ENCODE peak calls at places on chromosomes 13 and 19, in six cellular contexts. One of them, this sample, is unnamed.

GRCh38 chr19:40623403-40624239 is 22.5 kb downstream of the LTBP4 start:
- DNase-seq in fibroblast of lung: peak
- DNase-seq in thoracic aorta: no peak
- DNase-seq in fibroblast of pulmonary artery: peak
- DNase-seq in tibial artery: no peak
- DNase-seq in cardiac fibroblast: peak
- DNase-seq in this sample: no peak

GRCh38 chr19:33194884-33195710 is 967 bp downstream of the LRP3 start:
- DNase-seq in fibroblast of lung: peak
- DNase-seq in thoracic aorta: no peak
- DNase-seq in fibroblast of pulmonary artery: peak
- DNase-seq in tibial artery: no peak
- DNase-seq in cardiac fibroblast: peak
- DNase-seq in this sample: peak

GRCh38 chr19:33416307-33417215 is 43.1 kb downstream of the CEBPG start:
- DNase-seq in fibroblast of lung: peak
- DNase-seq in thoracic aorta: no peak
- DNase-seq in fibroblast of pulmonary artery: peak
- DNase-seq in tibial artery: no peak
- DNase-seq in cardiac fibroblast: peak
- DNase-seq in this sample: peak

GRCh38 chr19:7988307-7988706 is 17.1 kb downstream of the ELAVL1 start:
- DNase-seq in fibroblast of lung: no peak
- DNase-seq in thoracic aorta: no peak
- DNase-seq in fibroblast of pulmonary artery: no peak
- DNase-seq in tibial artery: no peak
- DNase-seq in cardiac fibroblast: no peak
- DNase-seq in this sample: no peak

GRCh38 chr19:35247526-35248309 is 1.1 kb upstream of the LSR start:
- DNase-seq in fibroblast of lung: no peak
- DNase-seq in thoracic aorta: no peak
- DNase-seq in fibroblast of pulmonary artery: no peak
- DNase-seq in tibial artery: peak
- DNase-seq in cardiac fibroblast: no peak
- DNase-seq in this sample: no peak

GRCh38 chr13:93857126-93857525 is 622.4 kb downstream of the DCT start:
- DNase-seq in fibroblast of lung: peak
- DNase-seq in thoracic aorta: no peak
- DNase-seq in fibroblast of pulmonary artery: peak
- DNase-seq in tibial artery: no peak
- DNase-seq in cardiac fibroblast: peak
- DNase-seq in this sample: peak

GRCh38 chr19:35216833-35217707 is 11.5 kb downstream of the FAM187B start:
- DNase-seq in fibroblast of lung: no peak
- DNase-seq in thoracic aorta: no peak
- DNase-seq in fibroblast of pulmonary artery: no peak
- DNase-seq in tibial artery: no peak
- DNase-seq in cardiac fibroblast: no peak
- DNase-seq in this sample: no peak

GRCh38 chr13:37476874-37477273 is 121.7 kb downstream of the POSTN start:
- DNase-seq in fibroblast of lung: peak
- DNase-seq in thoracic aorta: no peak
- DNase-seq in fibroblast of pulmonary artery: peak
- DNase-seq in tibial artery: no peak
- DNase-seq in cardiac fibroblast: no peak
- DNase-seq in this sample: peak

GRCh38 chr13:97367016-97367415 is 67.0 kb upstream of the RAP2A start:
- DNase-seq in fibroblast of lung: peak
- DNase-seq in thoracic aorta: no peak
- DNase-seq in fibroblast of pulmonary artery: no peak
- DNase-seq in tibial artery: no peak
- DNase-seq in cardiac fibroblast: peak
- DNase-seq in this sample: peak

GRCh38 chr19:22882797-22883196 is 50.7 kb downstream of the ZNF723 start:
- DNase-seq in fibroblast of lung: peak
- DNase-seq in thoracic aorta: no peak
- DNase-seq in fibroblast of pulmonary artery: peak
- DNase-seq in tibial artery: no peak
- DNase-seq in cardiac fibroblast: peak
- DNase-seq in this sample: peak

GRCh38 chr13:67086260-67086659 is 143.9 kb downstream of the PCDH9 start:
- DNase-seq in fibroblast of lung: no peak
- DNase-seq in thoracic aorta: no peak
- DNase-seq in fibroblast of pulmonary artery: no peak
- DNase-seq in tibial artery: no peak
- DNase-seq in cardiac fibroblast: no peak
- DNase-seq in this sample: no peak

GRCh38 chr13:100860866-100861265 is 186.3 kb upstream of the TMTC4 start:
- DNase-seq in fibroblast of lung: no peak
- DNase-seq in thoracic aorta: no peak
- DNase-seq in fibroblast of pulmonary artery: no peak
- DNase-seq in tibial artery: no peak
- DNase-seq in cardiac fibroblast: no peak
- DNase-seq in this sample: no peak

GRCh38 chr13:91358384-91358776 is 10.9 kb downstream of the MIR17HG start:
- DNase-seq in fibroblast of lung: no peak
- DNase-seq in thoracic aorta: no peak
- DNase-seq in fibroblast of pulmonary artery: no peak
- DNase-seq in tibial artery: no peak
- DNase-seq in cardiac fibroblast: no peak
- DNase-seq in this sample: no peak

GRCh38 chr13:113408562-113408961 is 44.6 kb upstream of the GRTP1 start:
- DNase-seq in fibroblast of lung: no peak
- DNase-seq in thoracic aorta: no peak
- DNase-seq in fibroblast of pulmonary artery: no peak
- DNase-seq in tibial artery: peak
- DNase-seq in cardiac fibroblast: no peak
- DNase-seq in this sample: no peak

GRCh38 chr19:28737021-28737525 is 475.9 kb downstream of the UQCRFS1 start:
- DNase-seq in fibroblast of lung: peak
- DNase-seq in thoracic aorta: no peak
- DNase-seq in fibroblast of pulmonary artery: peak
- DNase-seq in tibial artery: no peak
- DNase-seq in cardiac fibroblast: peak
- DNase-seq in this sample: peak
- H3K4me3 ChIP-seq in fibroblast of lung: no peak
- H3K4me3 ChIP-seq in thoracic aorta: no peak
- H3K4me3 ChIP-seq in fibroblast of pulmonary artery: no peak
- H3K4me3 ChIP-seq in tibial artery: no peak
- H3K4me3 ChIP-seq in cardiac fibroblast: no peak
- H3K4me3 ChIP-seq in this sample: no peak

GRCh38 chr13:32385369-32385768 is 42.6 kb downstream of the N4BP2L1 start:
- DNase-seq in fibroblast of lung: no peak
- DNase-seq in thoracic aorta: no peak
- DNase-seq in fibroblast of pulmonary artery: no peak
- DNase-seq in tibial artery: no peak
- DNase-seq in cardiac fibroblast: no peak
- DNase-seq in this sample: no peak

GRCh38 chr13:32390484-32390883 is 37.4 kb downstream of the N4BP2L1 start:
- DNase-seq in fibroblast of lung: no peak
- DNase-seq in thoracic aorta: no peak
- DNase-seq in fibroblast of pulmonary artery: no peak
- DNase-seq in tibial artery: no peak
- DNase-seq in cardiac fibroblast: no peak
- DNase-seq in this sample: no peak

GRCh38 chr13:32384702-32385101 is 43.2 kb downstream of the N4BP2L1 start:
- DNase-seq in fibroblast of lung: no peak
- DNase-seq in thoracic aorta: no peak
- DNase-seq in fibroblast of pulmonary artery: no peak
- DNase-seq in tibial artery: no peak
- DNase-seq in cardiac fibroblast: no peak
- DNase-seq in this sample: no peak

GRCh38 chr13:32391101-32391620 is 36.8 kb downstream of the N4BP2L1 start:
- DNase-seq in fibroblast of lung: no peak
- DNase-seq in thoracic aorta: no peak
- DNase-seq in fibroblast of pulmonary artery: no peak
- DNase-seq in tibial artery: no peak
- DNase-seq in cardiac fibroblast: peak
- DNase-seq in this sample: no peak

DNA sequence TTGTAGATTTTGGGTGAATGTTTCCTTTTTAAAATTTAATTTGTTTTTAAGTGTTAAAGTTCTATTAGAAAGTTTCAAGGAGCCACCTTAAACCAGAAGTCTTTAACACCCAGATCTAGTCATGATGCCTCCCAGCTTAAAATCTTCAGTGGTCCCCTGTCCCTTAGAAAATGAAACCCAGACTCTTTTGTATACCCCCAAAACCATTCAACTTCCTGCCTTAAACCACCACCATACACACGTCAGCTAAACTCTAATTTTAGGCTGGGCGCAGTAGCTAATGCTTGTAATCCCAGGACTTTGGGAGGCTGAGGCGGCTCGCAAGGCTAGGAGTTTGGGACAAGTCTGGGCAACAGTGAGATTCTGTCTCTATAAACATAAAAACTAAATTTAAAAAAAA is 37.9 kb downstream of the N4BP2L1 start:
- DNase-seq in fibroblast of lung: no peak
- DNase-seq in thoracic aorta: no peak
- DNase-seq in fibroblast of pulmonary artery: no peak
- DNase-seq in tibial artery: no peak
- DNase-seq in cardiac fibroblast: no peak
- DNase-seq in this sample: no peak
- TF ChIP-seq CTCF in fibroblast of lung: no peak
- TF ChIP-seq CTCF in thoracic aorta: no peak
- TF ChIP-seq CTCF in fibroblast of pulmonary artery: no peak
- TF ChIP-seq CTCF in tibial artery: no peak
- TF ChIP-seq CTCF in cardiac fibroblast: no peak
- TF ChIP-seq CTCF in this sample: no peak

GRCh38 chr13:42985312-42986175 is 6.5 kb downstream of the EPSTI1 start:
- DNase-seq in fibroblast of lung: peak
- DNase-seq in thoracic aorta: no peak
- DNase-seq in fibroblast of pulmonary artery: no peak
- DNase-seq in tibial artery: no peak
- DNase-seq in cardiac fibroblast: peak
- DNase-seq in this sample: peak

GRCh38 chr13:42990147-42990990 is 1.7 kb downstream of the EPSTI1 start:
- DNase-seq in fibroblast of lung: peak
- DNase-seq in thoracic aorta: no peak
- DNase-seq in fibroblast of pulmonary artery: no peak
- DNase-seq in tibial artery: no peak
- DNase-seq in cardiac fibroblast: peak
- DNase-seq in this sample: peak

GRCh38 chr13:42981853-42982252 is 10.2 kb downstream of the EPSTI1 start:
- DNase-seq in fibroblast of lung: no peak
- DNase-seq in thoracic aorta: no peak
- DNase-seq in fibroblast of pulmonary artery: no peak
- DNase-seq in tibial artery: no peak
- DNase-seq in cardiac fibroblast: no peak
- DNase-seq in this sample: no peak

GRCh38 chr13:42984691-42985090 is 7.3 kb downstream of the EPSTI1 start:
- DNase-seq in fibroblast of lung: no peak
- DNase-seq in thoracic aorta: no peak
- DNase-seq in fibroblast of pulmonary artery: no peak
- DNase-seq in tibial artery: no peak
- DNase-seq in cardiac fibroblast: no peak
- DNase-seq in this sample: no peak

DNA sequence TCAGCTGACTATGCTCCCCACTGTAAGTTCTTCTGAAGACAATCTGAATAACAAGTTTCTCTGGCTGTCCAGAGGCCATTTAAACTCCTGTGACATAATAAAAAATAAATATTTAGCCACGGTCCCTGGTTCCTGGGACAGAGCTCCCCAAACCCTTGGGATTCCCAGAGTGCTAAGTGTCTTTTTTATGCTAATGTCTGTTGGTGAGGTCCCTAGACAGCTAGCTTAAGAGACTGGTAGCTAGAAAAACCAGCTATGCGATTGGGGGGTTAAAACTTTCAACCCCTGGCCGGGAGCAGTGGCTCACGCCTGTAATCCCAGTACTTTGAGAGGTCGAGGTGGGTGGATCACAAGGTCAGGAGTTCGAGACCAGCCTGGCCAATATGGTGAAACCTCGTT is 5.9 kb downstream of the EPSTI1 start:
- DNase-seq in fibroblast of lung: no peak
- DNase-seq in thoracic aorta: no peak
- DNase-seq in fibroblast of pulmonary artery: no peak
- DNase-seq in tibial artery: no peak
- DNase-seq in cardiac fibroblast: no peak
- DNase-seq in this sample: no peak
- H3K4me3 ChIP-seq in fibroblast of lung: no peak
- H3K4me3 ChIP-seq in thoracic aorta: no peak
- H3K4me3 ChIP-seq in fibroblast of pulmonary artery: no peak
- H3K4me3 ChIP-seq in tibial artery: no peak
- H3K4me3 ChIP-seq in cardiac fibroblast: no peak
- H3K4me3 ChIP-seq in this sample: no peak

GRCh38 chr19:18253716-18254115 is 20.5 kb downstream of the IQCN start:
- DNase-seq in fibroblast of lung: no peak
- DNase-seq in thoracic aorta: no peak
- DNase-seq in fibroblast of pulmonary artery: no peak
- DNase-seq in tibial artery: no peak
- DNase-seq in cardiac fibroblast: no peak
- DNase-seq in this sample: no peak

GRCh38 chr19:18257503-18258470 is 16.5 kb downstream of the IQCN start:
- DNase-seq in fibroblast of lung: no peak
- DNase-seq in thoracic aorta: no peak
- DNase-seq in fibroblast of pulmonary artery: no peak
- DNase-seq in tibial artery: no peak
- DNase-seq in cardiac fibroblast: no peak
- DNase-seq in this sample: no peak

GRCh38 chr19:18252370-18252717 is 21.9 kb downstream of the IQCN start:
- DNase-seq in fibroblast of lung: no peak
- DNase-seq in thoracic aorta: no peak
- DNase-seq in fibroblast of pulmonary artery: no peak
- DNase-seq in tibial artery: no peak
- DNase-seq in cardiac fibroblast: no peak
- DNase-seq in this sample: no peak

GRCh38 chr19:18253130-18253529 is 21.1 kb downstream of the IQCN start:
- DNase-seq in fibroblast of lung: no peak
- DNase-seq in thoracic aorta: no peak
- DNase-seq in fibroblast of pulmonary artery: no peak
- DNase-seq in tibial artery: no peak
- DNase-seq in cardiac fibroblast: no peak
- DNase-seq in this sample: no peak

DNA sequence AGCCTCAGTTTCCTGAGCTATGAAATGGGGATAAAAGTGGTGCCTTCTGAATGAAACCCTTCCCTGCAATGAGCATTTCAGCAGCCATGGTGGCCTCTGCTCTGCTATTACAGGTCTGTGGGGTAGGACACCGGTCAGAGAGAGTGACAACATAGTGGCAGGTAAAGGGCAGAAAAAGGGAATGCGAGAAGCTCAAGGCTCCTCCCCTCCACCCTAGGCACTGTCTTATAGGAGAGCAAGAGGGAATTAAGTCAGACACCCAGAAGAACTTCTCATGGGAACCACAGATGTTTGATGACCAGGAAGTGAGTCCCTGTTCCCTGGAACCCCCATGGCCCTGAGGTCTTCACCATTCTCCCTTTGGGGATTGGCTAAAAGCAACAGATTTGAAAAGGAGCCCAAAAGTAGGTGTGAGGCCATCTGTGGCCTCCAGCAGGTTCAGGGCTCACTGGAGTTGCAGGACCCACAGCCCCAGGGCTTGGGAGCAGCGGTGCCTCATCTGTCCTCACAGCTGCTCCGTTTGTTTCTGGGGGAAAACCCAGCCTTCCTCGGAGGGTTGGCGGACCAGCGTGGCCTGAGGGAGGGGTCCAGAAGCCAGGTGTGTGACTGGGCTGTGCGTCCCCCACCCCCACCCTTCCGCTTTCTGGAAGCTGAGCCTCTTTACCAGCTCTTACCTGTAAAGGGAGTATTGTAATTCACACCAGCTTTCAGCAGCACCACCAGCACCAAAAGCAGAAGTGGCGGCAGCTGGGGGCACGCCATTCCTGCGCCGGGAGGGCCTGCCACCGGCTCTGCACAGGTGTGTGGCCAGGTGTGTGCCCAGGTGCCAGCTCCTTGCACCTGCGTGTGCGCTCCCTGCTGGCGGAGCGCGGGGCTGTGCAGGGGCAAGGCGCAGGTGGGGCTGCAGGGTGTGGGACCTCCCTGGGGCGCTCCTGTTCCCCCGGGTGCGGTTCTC is 19.4 kb downstream of the IQCN start:
- DNase-seq in fibroblast of lung: no peak
- DNase-seq in thoracic aorta: no peak
- DNase-seq in fibroblast of pulmonary artery: no peak
- DNase-seq in tibial artery: no peak
- DNase-seq in cardiac fibroblast: no peak
- DNase-seq in this sample: no peak
- TF ChIP-seq CTCF in fibroblast of lung: no peak
- TF ChIP-seq CTCF in thoracic aorta: no peak
- TF ChIP-seq CTCF in fibroblast of pulmonary artery: no peak
- TF ChIP-seq CTCF in tibial artery: no peak
- TF ChIP-seq CTCF in cardiac fibroblast: no peak
- TF ChIP-seq CTCF in this sample: no peak